ENCODE peak calls at places on chromosomes 11 and 22, in five cellular contexts. K, I, N, H and P are unnamed samples.

GRCh38 chr11:62458212-62459002 is 39.6 kb downstream of the SCGB1A1 start:
- DNase-seq in K (no peak), I (peak), N (no peak), H (no peak), P (no peak)

GRCh38 chr11:61960532-61960931 is 6.9 kb downstream of the FTH1 start:
- DNase-seq in K (no peak), I (no peak), N (no peak), H (no peak), P (no peak)

GRCh38 chr11:123129920-123130319 is 65.1 kb downstream of the CLMP start:
- DNase-seq in K (no peak), I (no peak), N (no peak), H (no peak), P (no peak)

GRCh38 chr11:58958500-58958899 is 19.2 kb downstream of the GLYATL1 start:
- DNase-seq in K (peak), I (peak), N (peak), H (peak), P (no peak)

GRCh38 chr11:3130269-3131071 is 34.6 kb downstream of the OSBPL5 start:
- DNase-seq in K (no peak), I (no peak), N (no peak), H (no peak), P (peak)

GRCh38 chr11:67545280-67545679 is 22.0 kb upstream of the CABP2 start:
- DNase-seq in K (no peak), I (peak), N (no peak), H (no peak), P (no peak)

GRCh38 chr11:118142809-118143208 is 9.8 kb downstream of the SCN4B start:
- DNase-seq in K (no peak), I (no peak), N (no peak), H (no peak), P (no peak)

GRCh38 chr11:37525336-37525735 is 927.3 kb upstream of the RAG2 start:
- DNase-seq in K (no peak), I (no peak), N (no peak), H (no peak), P (no peak)

GRCh38 chr11:111514216-111515031 is at the start of gene HOATZ:
- DNase-seq in K (no peak), I (peak), N (peak), H (peak), P (peak)

GRCh38 chr11:1564535-1565172 is 7.4 kb downstream of the DUSP8 start:
- DNase-seq in K (no peak), I (peak), N (peak), H (no peak), P (no peak)

GRCh38 chr22:30425616-30426394 is at the start of gene MTFP1:
- DNase-seq in K (no peak), I (peak), N (peak), H (no peak), P (peak)

GRCh38 chr11:76636826-76637460 is 33.6 kb downstream of the LRRC32 start:
- DNase-seq in K (no peak), I (no peak), N (no peak), H (no peak), P (no peak)

GRCh38 chr11:68996376-68997123 is 15.8 kb upstream of the MRGPRD start:
- DNase-seq in K (no peak), I (no peak), N (no peak), H (no peak), P (no peak)

GRCh38 chr11:10407749-10408472 is 47.2 kb upstream of the AMPD3 start:
- DNase-seq in K (no peak), I (no peak), N (no peak), H (no peak), P (no peak)

GRCh38 chr22:29859976-29860766 is 22.1 kb upstream of the ASCC2 start:
- DNase-seq in K (no peak), I (no peak), N (no peak), H (no peak), P (no peak)

GRCh38 chr11:804599-804964 is 449 bp downstream of the PIDD1 start:
- DNase-seq in K (no peak), I (no peak), N (peak), H (no peak), P (no peak)

GRCh38 chr11:18697581-18697980 is 998 bp upstream of the TMEM86A start:
- DNase-seq in K (no peak), I (no peak), N (no peak), H (no peak), P (no peak)

GRCh38 chr22:48089601-48090331 is 1327.3 kb downstream of the TBC1D22A start:
- DNase-seq in K (no peak), I (no peak), N (no peak), H (no peak), P (no peak)

GRCh38 chr11:48081151-48082010 is 101.0 kb downstream of the PTPRJ start:
- DNase-seq in K (no peak), I (no peak), N (no peak), H (no peak), P (no peak)

GRCh38 chr22:27454807-27455450 is 346.6 kb downstream of the MN1 start:
- DNase-seq in K (no peak), I (peak), N (no peak), H (no peak), P (peak)

GRCh38 chr11:120858740-120859139 is 165.2 kb upstream of the TBCEL start:
- DNase-seq in K (no peak), I (no peak), N (no peak), H (no peak), P (no peak)

GRCh38 chr22:44391481-44392445 is 79.0 kb upstream of the SHISAL1 start:
- DNase-seq in K (no peak), I (no peak), N (no peak), H (no peak), P (peak)

GRCh38 chr11:2588809-2589537 is 110.8 kb downstream of the KCNQ1OT1 start:
- DNase-seq in K (no peak), I (no peak), N (peak), H (no peak), P (no peak)

GRCh38 chr11:104690243-104690642 is 208.0 kb downstream of the CASP12 start:
- DNase-seq in K (no peak), I (no peak), N (peak), H (no peak), P (no peak)

GRCh38 chr11:62552931-62553838 is 6.6 kb upstream of the AHNAK start:
- DNase-seq in K (peak), I (peak), N (no peak), H (peak), P (peak)

DNA sequence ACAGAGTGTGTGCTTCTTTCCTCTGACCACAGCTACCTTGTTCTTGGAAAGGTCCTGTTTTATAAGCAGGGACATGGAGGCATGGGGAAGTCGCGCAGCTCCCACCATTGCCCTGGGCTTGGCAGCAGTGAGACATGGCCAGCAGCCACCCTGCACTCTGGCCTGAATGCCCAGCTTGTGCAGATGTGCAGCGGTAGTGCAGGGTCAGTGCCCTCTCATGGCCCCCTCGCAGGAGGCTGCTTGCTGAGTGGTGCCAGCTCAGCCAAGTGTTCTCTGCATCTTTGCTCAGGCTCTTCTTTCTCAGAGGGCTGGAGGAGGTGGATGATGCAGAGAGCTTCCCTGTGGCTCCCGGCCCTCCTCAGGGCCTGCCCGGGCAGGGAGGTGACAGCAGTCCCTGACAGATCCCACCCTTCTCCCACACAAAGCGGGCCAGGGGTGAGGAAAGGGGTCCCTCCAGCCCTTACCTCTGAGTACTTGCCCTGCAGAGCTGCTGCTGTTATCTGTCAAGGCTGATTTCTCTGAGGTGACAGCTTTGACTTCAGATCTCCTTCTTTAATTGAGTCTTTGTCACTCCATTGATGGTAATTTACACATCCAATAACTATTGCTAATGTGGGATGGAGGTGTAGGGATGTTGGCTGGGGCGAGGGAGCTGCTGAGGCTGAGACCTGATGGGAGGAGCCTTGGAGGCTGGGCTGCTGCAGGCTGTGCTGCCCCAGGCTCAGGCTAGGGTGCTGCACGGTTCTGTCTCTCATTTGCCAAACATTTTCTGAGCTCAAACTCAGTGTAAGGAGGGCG is 47.4 kb upstream of the B3GAT1 start:
- DNase-seq in K (no peak), I (no peak), N (no peak), H (no peak), P (no peak)
- TF ChIP-seq JUND in K (no peak), I (no peak), N (no peak), H (no peak), P (no peak)

GRCh38 chr11:17388609-17389204 is at the start of gene KCNJ11:
- DNase-seq in K (no peak), I (no peak), N (no peak), H (peak), P (no peak)
- TF ChIP-seq JUND in K (no peak), I (no peak), N (no peak), H (no peak), P (no peak)

GRCh38 chr22:40122792-40123191 is 54.9 kb upstream of the TNRC6B start:
- DNase-seq in K (no peak), I (no peak), N (no peak), H (no peak), P (no peak)

GRCh38 chr22:40118979-40119378 is 58.7 kb upstream of the TNRC6B start:
- DNase-seq in K (no peak), I (no peak), N (no peak), H (no peak), P (no peak)

GRCh38 chr22:40123387-40123786 is 54.3 kb upstream of the TNRC6B start:
- DNase-seq in K (no peak), I (peak), N (peak), H (no peak), P (no peak)

GRCh38 chr22:40120783-40121182 is 56.9 kb upstream of the TNRC6B start:
- DNase-seq in K (no peak), I (no peak), N (no peak), H (no peak), P (no peak)

GRCh38 chr22:40121463-40121862 is 56.3 kb upstream of the TNRC6B start:
- DNase-seq in K (no peak), I (no peak), N (no peak), H (no peak), P (no peak)
- TF ChIP-seq JUND in K (no peak), I (no peak), N (no peak), H (no peak), P (no peak)

GRCh38 chr11:85526564-85526963 is 100.6 kb downstream of the DLG2 start:
- DNase-seq in K (no peak), I (no peak), N (no peak), H (no peak), P (no peak)

GRCh38 chr11:85536438-85536837 is 90.7 kb downstream of the DLG2 start:
- DNase-seq in K (no peak), I (no peak), N (no peak), H (no peak), P (no peak)

GRCh38 chr11:85530596-85530995 is 96.5 kb downstream of the DLG2 start:
- DNase-seq in K (no peak), I (no peak), N (no peak), H (no peak), P (no peak)

GRCh38 chr11:85534806-85535205 is 92.3 kb downstream of the DLG2 start:
- DNase-seq in K (no peak), I (no peak), N (no peak), H (no peak), P (no peak)

GRCh38 chr11:85531498-85531897 is 95.6 kb downstream of the DLG2 start:
- DNase-seq in K (no peak), I (no peak), N (no peak), H (no peak), P (no peak)
- TF ChIP-seq JUND in K (no peak), I (no peak), N (no peak), H (no peak), P (no peak)

GRCh38 chr11:14413307-14414072 is 54.5 kb upstream of the RRAS2 start:
- DNase-seq in K (no peak), I (peak), N (no peak), H (peak), P (no peak)
- TF ChIP-seq JUND in K (no peak), I (no peak), N (no peak), H (no peak), P (no peak)

DNA sequence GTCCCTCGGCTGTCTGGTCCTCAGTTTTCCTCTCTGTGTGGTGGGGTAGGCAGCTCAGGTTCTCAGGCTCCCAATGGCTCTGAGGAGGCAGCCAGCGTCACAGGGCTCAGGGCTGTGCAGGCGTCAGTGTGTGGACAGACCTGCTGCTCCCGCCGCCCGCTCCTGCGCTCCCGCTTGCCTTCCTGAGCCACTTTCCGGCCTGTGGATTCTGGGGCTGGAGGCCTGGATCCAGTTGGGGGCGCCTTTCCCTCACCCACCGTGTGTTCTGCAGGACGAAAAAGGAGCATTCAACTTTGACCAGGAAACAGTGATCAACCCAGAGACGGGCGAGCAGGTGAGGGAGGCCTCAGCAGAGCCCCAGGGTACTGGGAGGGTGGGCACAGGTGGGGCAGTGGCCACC is 14.7 kb downstream of the DPP3 start:
- DNase-seq in K (no peak), I (no peak), N (no peak), H (no peak), P (no peak)
- TF ChIP-seq JUND in K (no peak), I (no peak), N (no peak), H (no peak), P (no peak)

DNA sequence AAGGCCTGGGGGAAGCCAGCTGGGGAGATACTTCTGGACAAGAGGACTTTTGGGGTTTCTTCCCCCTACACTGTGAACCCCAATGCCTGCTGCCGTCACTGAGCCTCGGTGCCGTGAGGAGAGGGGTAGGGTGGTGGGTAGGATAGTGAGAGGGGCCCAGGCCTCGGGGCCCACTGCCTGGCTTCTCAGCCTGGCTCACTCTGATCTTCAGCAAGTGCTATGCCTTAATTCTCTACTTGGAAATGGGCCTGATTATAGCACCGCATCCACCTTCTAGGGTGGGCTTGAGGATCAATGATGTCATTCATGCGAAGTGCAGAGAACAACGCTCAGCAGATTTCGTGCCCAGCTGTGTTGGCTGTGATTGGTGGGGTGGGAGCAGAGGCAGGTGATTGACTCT is 76.7 kb upstream of the NECTIN1 start:
- DNase-seq in K (no peak), I (no peak), N (no peak), H (no peak), P (no peak)
- TF ChIP-seq JUND in K (no peak), I (no peak), N (no peak), H (no peak), P (no peak)

DNA sequence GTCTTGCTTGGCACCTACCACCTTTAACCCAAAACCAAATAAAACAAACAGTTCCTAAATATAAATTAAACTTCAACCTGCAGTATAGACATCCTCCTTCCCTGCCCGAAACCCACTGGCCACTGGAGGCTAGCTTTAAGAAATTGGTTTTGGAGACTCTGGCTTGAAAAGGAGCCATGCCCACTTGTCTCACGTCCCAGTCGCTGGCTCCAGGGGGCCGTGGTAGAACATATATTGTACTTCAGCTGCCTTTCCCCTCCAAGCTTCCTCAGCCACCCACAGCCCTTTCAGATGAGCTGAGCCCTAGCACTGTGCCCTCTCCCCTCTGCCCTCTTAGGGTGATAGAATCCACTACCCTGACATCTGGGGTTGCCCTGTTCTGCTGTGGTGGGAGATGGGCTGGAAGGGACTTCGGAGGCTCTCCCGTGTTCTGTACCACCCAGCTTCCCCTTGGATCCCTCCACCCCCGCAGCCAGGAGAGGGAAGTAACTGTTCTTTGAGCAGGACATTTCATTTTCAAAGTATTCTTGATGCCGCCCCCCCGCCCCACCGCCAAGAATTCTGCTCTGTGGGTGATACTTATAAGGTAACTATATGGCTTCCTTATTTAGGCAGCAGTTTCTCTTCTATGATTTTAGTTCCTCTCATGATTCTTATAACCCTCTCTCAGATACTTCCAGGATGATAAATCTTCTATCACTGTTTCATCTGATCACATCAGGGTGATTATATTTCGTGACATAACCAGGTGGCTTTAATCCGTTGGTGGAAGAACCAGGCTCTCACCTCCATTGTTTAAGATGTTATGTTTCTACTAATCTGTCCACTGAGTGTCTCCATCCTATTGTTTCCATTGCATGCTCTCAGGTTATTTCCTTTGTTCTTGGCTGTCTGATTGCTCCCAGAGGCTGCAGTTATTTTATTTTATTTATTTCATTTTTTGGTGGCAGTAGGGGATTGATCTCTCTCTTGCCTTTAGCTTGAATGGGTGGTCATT is 24.0 kb downstream of the ZBTB16 start:
- DNase-seq in K (no peak), I (no peak), N (no peak), H (no peak), P (no peak)
- TF ChIP-seq JUND in K (no peak), I (no peak), N (no peak), H (no peak), P (no peak)